ENCODE peak calls at places on chromosomes 13 and 19, in four cellular contexts. One of them, this sample, is unnamed.

GRCh38 chr19:11736696-11737095 is 2.0 kb downstream of the ZNF823 start:
- DNase-seq in Peyer's patch: peak; percentile 50
- DNase-seq in breast epithelium: no peak
- DNase-seq in PC-3: peak; percentile 38
- DNase-seq in this sample: peak; percentile 28

GRCh38 chr19:33956941-33957340 is 160.3 kb downstream of the KCTD15 start:
- DNase-seq in Peyer's patch: no peak
- DNase-seq in breast epithelium: no peak
- DNase-seq in PC-3: no peak
- DNase-seq in this sample: no peak

GRCh38 chr19:51719251-51719901 is 4.4 kb downstream of the HAS1 start:
- DNase-seq in Peyer's patch: no peak
- DNase-seq in breast epithelium: no peak
- DNase-seq in PC-3: no peak
- DNase-seq in this sample: no peak

GRCh38 chr19:43798546-43799409 is 3.5 kb downstream of the LYPD5 start:
- DNase-seq in Peyer's patch: no peak
- DNase-seq in breast epithelium: peak; percentile 71
- DNase-seq in PC-3: peak; percentile 76
- DNase-seq in this sample: peak; percentile 59

GRCh38 chr19:42255766-42256750 is 1.1 kb upstream of the ERF start:
- DNase-seq in Peyer's patch: no peak
- DNase-seq in breast epithelium: no peak
- DNase-seq in PC-3: peak; percentile 32
- DNase-seq in this sample: no peak

GRCh38 chr13:111956261-111957151 is 110.4 kb upstream of the SOX1 start:
- DNase-seq in Peyer's patch: no peak
- DNase-seq in breast epithelium: no peak
- DNase-seq in PC-3: no peak
- DNase-seq in this sample: no peak

GRCh38 chr19:35069706-35070105 is 28.2 kb downstream of the HPN start:
- DNase-seq in Peyer's patch: no peak
- DNase-seq in breast epithelium: no peak
- DNase-seq in PC-3: no peak
- DNase-seq in this sample: no peak

GRCh38 chr13:48194392-48194754 is 38.6 kb upstream of the ITM2B start:
- DNase-seq in Peyer's patch: no peak
- DNase-seq in breast epithelium: no peak
- DNase-seq in PC-3: peak; percentile 30
- DNase-seq in this sample: no peak

GRCh38 chr19:33998739-33999345 is 173.5 kb upstream of the LSM14A start:
- DNase-seq in Peyer's patch: no peak
- DNase-seq in breast epithelium: no peak
- DNase-seq in PC-3: peak; percentile 47
- DNase-seq in this sample: no peak

GRCh38 chr19:17348700-17349099 is 11.3 kb downstream of the GTPBP3 start:
- DNase-seq in Peyer's patch: no peak
- DNase-seq in breast epithelium: no peak
- DNase-seq in PC-3: peak; percentile 78
- DNase-seq in this sample: peak; percentile 51

GRCh38 chr13:42076309-42076713 is 27.9 kb downstream of the DGKH start:
- DNase-seq in Peyer's patch: no peak
- DNase-seq in breast epithelium: no peak
- DNase-seq in PC-3: no peak
- DNase-seq in this sample: no peak

GRCh38 chr19:30757836-30758617 is 385.8 kb downstream of the ZNF536 start:
- DNase-seq in Peyer's patch: no peak
- DNase-seq in breast epithelium: no peak
- DNase-seq in PC-3: no peak
- DNase-seq in this sample: peak; percentile 22

GRCh38 chr13:23725922-23726321 is 155.7 kb downstream of the TNFRSF19 start:
- DNase-seq in Peyer's patch: no peak
- DNase-seq in breast epithelium: no peak
- DNase-seq in PC-3: no peak
- DNase-seq in this sample: no peak

GRCh38 chr13:32632343-32632910 is 46.2 kb downstream of the PDS5B start:
- DNase-seq in Peyer's patch: no peak
- DNase-seq in breast epithelium: no peak
- DNase-seq in PC-3: no peak
- DNase-seq in this sample: no peak

GRCh38 chr13:100694722-100695644 is 20.4 kb upstream of the TMTC4 start:
- DNase-seq in Peyer's patch: peak; percentile 52
- DNase-seq in breast epithelium: no peak
- DNase-seq in PC-3: peak; percentile 58
- DNase-seq in this sample: no peak

GRCh38 chr19:5121286-5122120 is 152.6 kb downstream of the KDM4B start:
- DNase-seq in Peyer's patch: no peak
- DNase-seq in breast epithelium: no peak
- DNase-seq in PC-3: no peak
- DNase-seq in this sample: no peak

GRCh38 chr19:51807111-51807701 is 12.2 kb downstream of the FPR3 start:
- DNase-seq in Peyer's patch: no peak
- DNase-seq in breast epithelium: no peak
- DNase-seq in PC-3: peak; percentile 89
- DNase-seq in this sample: no peak

GRCh38 chr13:99288069-99288468 is 19.1 kb downstream of the GPR183 start:
- DNase-seq in Peyer's patch: no peak
- DNase-seq in breast epithelium: no peak
- DNase-seq in PC-3: no peak
- DNase-seq in this sample: no peak

GRCh38 chr19:47446534-47447469 is 24.9 kb downstream of the SLC8A2 start:
- DNase-seq in Peyer's patch: no peak
- DNase-seq in breast epithelium: no peak
- DNase-seq in PC-3: peak; percentile 16
- DNase-seq in this sample: peak; percentile 35

GRCh38 chr13:106087201-106087600 is 448.3 kb downstream of the EFNB2 start:
- DNase-seq in Peyer's patch: peak; percentile 66
- DNase-seq in breast epithelium: no peak
- DNase-seq in PC-3: no peak
- DNase-seq in this sample: no peak

GRCh38 chr19:42079276-42079669 is 3.3 kb downstream of the ZNF574 start:
- DNase-seq in Peyer's patch: no peak
- DNase-seq in breast epithelium: no peak
- DNase-seq in PC-3: no peak
- DNase-seq in this sample: no peak

GRCh38 chr13:28754698-28755545 is 36.2 kb upstream of the SLC46A3 start:
- DNase-seq in Peyer's patch: no peak
- DNase-seq in breast epithelium: no peak
- DNase-seq in PC-3: peak; percentile 44
- DNase-seq in this sample: peak; percentile 42

GRCh38 chr13:113748862-113749451 is 10.1 kb upstream of the TMEM255B start:
- DNase-seq in Peyer's patch: no peak
- DNase-seq in breast epithelium: no peak
- DNase-seq in PC-3: no peak
- DNase-seq in this sample: no peak

GRCh38 chr13:23709521-23709920 is 139.3 kb downstream of the TNFRSF19 start:
- DNase-seq in Peyer's patch: no peak
- DNase-seq in breast epithelium: no peak
- DNase-seq in PC-3: peak; percentile 19
- DNase-seq in this sample: no peak

GRCh38 chr13:35697281-35697680 is 220.8 kb upstream of the MAB21L1 start:
- DNase-seq in Peyer's patch: no peak
- DNase-seq in breast epithelium: no peak
- DNase-seq in PC-3: no peak
- DNase-seq in this sample: no peak

GRCh38 chr13:44978328-44978727 is 10.9 kb downstream of the NUFIP1 start:
- DNase-seq in Peyer's patch: no peak
- DNase-seq in breast epithelium: no peak
- DNase-seq in PC-3: no peak
- DNase-seq in this sample: no peak

GRCh38 chr13:98014766-98015165 is 61.3 kb downstream of the IPO5 start:
- DNase-seq in Peyer's patch: no peak
- DNase-seq in breast epithelium: no peak
- DNase-seq in PC-3: peak; percentile 39
- DNase-seq in this sample: no peak

GRCh38 chr13:60329221-60329983 is 67.6 kb upstream of the TDRD3 start:
- DNase-seq in Peyer's patch: peak; percentile 49
- DNase-seq in breast epithelium: no peak
- DNase-seq in PC-3: peak; percentile 35
- DNase-seq in this sample: peak; percentile 32

GRCh38 chr19:47405197-47405550 is 14.2 kb downstream of the MEIS3 start:
- DNase-seq in Peyer's patch: no peak
- DNase-seq in breast epithelium: no peak
- DNase-seq in PC-3: no peak
- DNase-seq in this sample: no peak

GRCh38 chr19:22595918-22596341 is 38.2 kb upstream of the ZNF492 start:
- DNase-seq in Peyer's patch: no peak
- DNase-seq in breast epithelium: no peak
- DNase-seq in PC-3: no peak
- DNase-seq in this sample: no peak

GRCh38 chr19:39197808-39198207 is 1.0 kb downstream of the NCCRP1 start:
- DNase-seq in Peyer's patch: no peak
- DNase-seq in breast epithelium: no peak
- DNase-seq in PC-3: peak; percentile 69
- DNase-seq in this sample: no peak

GRCh38 chr19:13083627-13084026 is 19.0 kb downstream of the LYL1 start:
- DNase-seq in Peyer's patch: no peak
- DNase-seq in breast epithelium: no peak
- DNase-seq in PC-3: no peak
- DNase-seq in this sample: no peak

GRCh38 chr19:7620442-7621412 is 8.6 kb downstream of the XAB2 start:
- DNase-seq in Peyer's patch: no peak
- DNase-seq in breast epithelium: no peak
- DNase-seq in PC-3: no peak
- DNase-seq in this sample: no peak

GRCh38 chr13:94384217-94384905 is 95.1 kb downstream of the DCT start:
- DNase-seq in Peyer's patch: no peak
- DNase-seq in breast epithelium: no peak
- DNase-seq in PC-3: no peak
- DNase-seq in this sample: no peak

GRCh38 chr13:28636677-28637317 is 22.1 kb upstream of the POMP start:
- DNase-seq in Peyer's patch: peak; percentile 85
- DNase-seq in breast epithelium: no peak
- DNase-seq in PC-3: peak; percentile 75
- DNase-seq in this sample: peak; percentile 58

GRCh38 chr13:87444135-87444534 is 227.0 kb upstream of the SLITRK5 start:
- DNase-seq in Peyer's patch: no peak
- DNase-seq in breast epithelium: no peak
- DNase-seq in PC-3: no peak
- DNase-seq in this sample: no peak
- H3K27me3 ChIP-seq in Peyer's patch: no peaks in the 10 kb centered on the region
- H3K27me3 ChIP-seq in breast epithelium: no peaks in the 10 kb centered on the region
- H3K27me3 ChIP-seq in PC-3: no peaks in the 10 kb centered on the region
- H3K27me3 ChIP-seq in this sample: no peaks in the 10 kb centered on the region

GRCh38 chr13:46647514-46648065 is 94.6 kb downstream of the LRCH1 start:
- DNase-seq in Peyer's patch: no peak
- DNase-seq in breast epithelium: no peak
- DNase-seq in PC-3: no peak
- DNase-seq in this sample: no peak
- H3K27ac ChIP-seq in Peyer's patch: peak overlapping the region; percentile 36
- H3K27ac ChIP-seq in breast epithelium: no peak overlapping the region
- H3K27ac ChIP-seq in PC-3: no peak overlapping the region
- H3K27ac ChIP-seq in this sample: no peak overlapping the region

GRCh38 chr13:46179576-46180368 is 2.2 kb downstream of the LCP1 start:
- DNase-seq in Peyer's patch: peak; percentile 93
- DNase-seq in breast epithelium: no peak
- DNase-seq in PC-3: no peak
- DNase-seq in this sample: peak; percentile 56

GRCh38 chr13:46182491-46182877 is 507 bp upstream of the LCP1 start:
- DNase-seq in Peyer's patch: no peak
- DNase-seq in breast epithelium: no peak
- DNase-seq in PC-3: peak; percentile 40
- DNase-seq in this sample: no peak

GRCh38 chr13:46183018-46183940 is 1.3 kb upstream of the LCP1 start:
- DNase-seq in Peyer's patch: no peak
- DNase-seq in breast epithelium: no peak
- DNase-seq in PC-3: no peak
- DNase-seq in this sample: no peak

GRCh38 chr13:46180393-46180792 is 1.6 kb downstream of the LCP1 start:
- DNase-seq in Peyer's patch: no peak
- DNase-seq in breast epithelium: no peak
- DNase-seq in PC-3: no peak
- DNase-seq in this sample: no peak

DNA sequence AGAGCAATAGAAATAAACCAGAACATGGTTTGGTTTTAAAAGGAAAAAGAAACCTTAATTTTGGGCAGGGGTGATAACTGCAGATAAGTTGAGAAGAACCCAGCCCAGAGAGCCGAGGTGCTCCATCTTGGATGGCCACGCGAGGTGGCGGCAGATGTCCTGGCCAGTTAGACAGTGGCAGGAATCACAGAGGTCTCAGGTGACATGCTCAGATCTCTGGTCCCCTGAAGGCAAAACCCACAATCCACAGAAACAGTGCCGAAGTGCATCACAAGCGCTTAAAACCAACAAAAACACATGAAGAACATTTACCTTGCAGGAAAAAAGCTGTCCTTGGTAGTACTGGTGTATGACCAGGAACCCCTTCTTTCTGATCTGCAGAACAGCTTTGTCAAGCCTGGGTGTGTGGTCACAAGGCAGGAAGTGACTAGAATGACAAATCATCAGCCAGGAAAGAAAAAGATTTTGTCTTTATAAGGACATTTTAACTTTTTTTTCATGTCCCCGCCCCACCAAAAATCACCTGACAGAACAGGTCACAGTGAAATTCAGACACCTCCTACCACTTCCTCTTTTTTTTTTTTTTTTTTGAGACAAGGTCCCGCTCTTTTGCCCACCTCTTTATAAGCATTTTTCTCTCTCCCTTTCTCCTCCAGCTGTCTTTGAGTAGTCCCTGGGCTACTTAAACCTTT is at the start of gene LCP1:
- DNase-seq in Peyer's patch: peak; percentile 88
- DNase-seq in breast epithelium: no peak
- DNase-seq in PC-3: peak; percentile 83
- DNase-seq in this sample: peak; percentile 42
- H3K4me1 ChIP-seq in Peyer's patch: no peaks in the 10 kb centered on the region
- H3K4me1 ChIP-seq in breast epithelium: no peaks in the 10 kb centered on the region
- H3K4me1 ChIP-seq in PC-3: peaks cover 5% of the 10 kb centered on the region
- H3K4me1 ChIP-seq in this sample: no peaks in the 10 kb centered on the region

GRCh38 chr19:3464797-3465235 is 15.5 kb downstream of the SMIM24 start:
- DNase-seq in Peyer's patch: no peak
- DNase-seq in breast epithelium: no peak
- DNase-seq in PC-3: no peak
- DNase-seq in this sample: no peak

GRCh38 chr19:3466630-3467029 is 13.7 kb downstream of the SMIM24 start:
- DNase-seq in Peyer's patch: no peak
- DNase-seq in breast epithelium: no peak
- DNase-seq in PC-3: no peak
- DNase-seq in this sample: no peak

GRCh38 chr19:3467437-3468198 is 12.7 kb downstream of the SMIM24 start:
- DNase-seq in Peyer's patch: no peak
- DNase-seq in breast epithelium: no peak
- DNase-seq in PC-3: no peak
- DNase-seq in this sample: no peak

GRCh38 chr19:3463959-3464796 is 16.1 kb downstream of the SMIM24 start:
- DNase-seq in Peyer's patch: no peak
- DNase-seq in breast epithelium: no peak
- DNase-seq in PC-3: no peak
- DNase-seq in this sample: no peak

DNA sequence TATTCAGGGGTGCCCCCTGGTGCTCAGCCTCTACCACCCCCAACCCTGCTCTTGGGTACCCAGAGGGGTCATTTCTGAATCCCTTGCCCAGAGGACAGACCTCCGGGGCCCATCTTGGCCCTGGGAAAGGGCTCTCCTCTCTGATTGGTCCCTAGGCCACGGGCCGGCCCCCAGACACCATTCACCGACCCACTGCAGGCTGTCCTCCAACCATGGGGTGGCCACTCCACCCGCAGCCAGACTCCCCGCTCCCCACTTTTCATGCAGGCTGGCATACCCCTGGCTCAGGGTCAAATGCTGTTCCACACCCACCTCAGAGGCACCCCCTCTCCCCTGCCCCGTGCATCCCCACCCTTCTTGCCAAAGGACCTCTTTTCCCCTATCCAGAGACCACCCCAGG is 14.8 kb downstream of the SMIM24 start:
- DNase-seq in Peyer's patch: no peak
- DNase-seq in breast epithelium: no peak
- DNase-seq in PC-3: no peak
- DNase-seq in this sample: no peak
- H3K27me3 ChIP-seq in Peyer's patch: no peaks in the 10 kb centered on the region
- H3K27me3 ChIP-seq in breast epithelium: no peaks in the 10 kb centered on the region
- H3K27me3 ChIP-seq in PC-3: no peaks in the 10 kb centered on the region
- H3K27me3 ChIP-seq in this sample: no peaks in the 10 kb centered on the region